ENCODE peak calls at places on chromosomes 11 and 22, in nine cellular contexts. D is K562, R is lung, Y is adrenal gland, E is cardiac fibroblast, X is heart left ventricle, K is SK-N-SH, F is body of pancreas, I is spleen. B is an unnamed sample.
A peak's percentile ranks its signal among the peaks of the same experiment; 100 is the strongest.

GRCh38 chr22:17828502-17829080 is 54.3 kb upstream of the BID start:
- DNase-seq in E (no peak), K (no peak), Y (no peak), R (no peak), I (no peak), F (no peak), X (peak; percentile 58), D (no peak), B (no peak)

GRCh38 chr11:60899021-60899936 is 7.1 kb downstream of the PRPF19 start:
- DNase-seq in X (no peak), Y (peak; percentile 40), F (peak; percentile 51), K (peak; percentile 69), D (peak; percentile 54), I (no peak), E (peak; percentile 82), R (no peak), B (peak; percentile 27)

GRCh38 chr11:7892059-7892699 is 38.9 kb downstream of the OR10A6 start:
- DNase-seq in X (no peak), F (no peak), D (no peak), K (no peak), Y (no peak), E (peak; percentile 85), R (no peak), I (no peak), B (no peak)

GRCh38 chr11:74154621-74155281 is 16.1 kb downstream of the C2CD3 start:
- DNase-seq in I (no peak), F (no peak), E (peak; percentile 33), D (no peak), R (no peak), K (no peak), Y (peak; percentile 46), X (peak; percentile 27), B (no peak)

GRCh38 chr11:94032725-94033124 is 11.6 kb downstream of the HEPHL1 start:
- DNase-seq in F (no peak), E (no peak), Y (no peak), X (no peak), K (no peak), R (peak; percentile 22), I (no peak), D (no peak), B (no peak)

GRCh38 chr22:47056361-47056760 is 293.9 kb downstream of the TBC1D22A start:
- DNase-seq in R (no peak), D (no peak), X (peak; percentile 1), Y (no peak), F (no peak), K (no peak), I (peak; percentile 38), E (no peak), B (no peak)

GRCh38 chr11:1845095-1845429 is 6.3 kb downstream of the TNNI2 start:
- DNase-seq in X (no peak), E (no peak), K (no peak), Y (no peak), I (no peak), R (no peak), D (no peak), F (no peak), B (no peak)

GRCh38 chr11:102470257-102470656 is 17.7 kb upstream of the TMEM123 start:
- DNase-seq in X (no peak), I (no peak), K (no peak), Y (no peak), D (no peak), F (no peak), E (no peak), R (no peak), B (no peak)

GRCh38 chr11:130220311-130221030 is 60.9 kb downstream of the ST14 start:
- DNase-seq in I (peak; percentile 65), R (peak; percentile 26), Y (no peak), K (no peak), E (no peak), F (no peak), X (no peak), D (no peak), B (no peak)

GRCh38 chr22:38868286-38868721 is 3.7 kb downstream of the CBX6 start:
- DNase-seq in Y (peak; percentile 18), D (no peak), E (no peak), K (no peak), R (no peak), I (no peak), X (no peak), F (no peak), B (no peak)

GRCh38 chr11:131859811-131860210 is 489.4 kb downstream of the NTM start:
- DNase-seq in K (no peak), D (no peak), X (no peak), R (no peak), Y (no peak), I (no peak), F (no peak), E (peak; percentile 71), B (no peak)

GRCh38 chr22:48920776-48921241 is 906.9 kb downstream of the BRD1 start:
- DNase-seq in Y (no peak), X (no peak), I (no peak), R (no peak), F (no peak), K (no peak), D (no peak), E (no peak), B (no peak)

GRCh38 chr11:1072116-1072820 is 2.4 kb upstream of the MUC2 start:
- DNase-seq in D (peak; percentile 39), K (no peak), I (peak; percentile 79), X (peak; percentile 52), F (no peak), E (peak; percentile 75), R (no peak), Y (no peak), B (peak; percentile 5)

GRCh38 chr11:18706330-18707243 is 8.0 kb downstream of the TMEM86A start:
- DNase-seq in F (peak; percentile 67), X (peak; percentile 76), K (peak; percentile 90), Y (peak; percentile 67), D (no peak), R (peak; percentile 63), I (peak; percentile 90), E (no peak), B (peak; percentile 81)

GRCh38 chr11:95231881-95232605 is 1.0 kb upstream of the SESN3 start:
- DNase-seq in D (no peak), X (peak; percentile 67), Y (peak; percentile 91), I (peak; percentile 95), R (peak; percentile 64), E (peak; percentile 36), K (peak; percentile 61), F (peak; percentile 79), B (peak; percentile 7)

GRCh38 chr11:58628446-58628845 is 6.0 kb downstream of the CNTF start:
- DNase-seq in F (peak; percentile 16), R (no peak), I (no peak), Y (peak; percentile 68), K (no peak), E (peak; percentile 55), D (no peak), X (peak; percentile 33), B (no peak)

GRCh38 chr11:3091081-3091845 is 34.0 kb upstream of the CARS1 start:
- DNase-seq in X (no peak), I (no peak), R (no peak), F (no peak), D (no peak), Y (no peak), K (no peak), E (no peak), B (no peak)

DNA sequence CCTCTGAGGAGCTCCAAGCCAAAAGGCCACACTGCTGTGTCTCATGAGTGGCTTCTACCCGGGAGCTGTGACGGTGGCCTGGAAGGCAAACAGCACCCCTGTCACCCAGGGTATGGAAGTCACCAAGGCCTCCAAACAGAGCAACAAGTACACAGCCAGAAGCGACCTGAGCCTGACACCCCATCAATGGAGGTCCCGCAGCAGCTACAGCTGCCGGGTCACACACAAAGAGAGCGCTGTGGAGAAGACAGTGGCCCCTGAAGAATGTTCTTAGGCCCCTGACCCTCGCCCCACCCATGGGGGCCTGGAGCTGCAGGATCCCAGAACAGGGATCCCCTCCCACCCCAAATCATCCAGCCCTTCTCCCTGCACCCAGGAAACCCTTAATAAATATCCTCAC is 4.9 kb downstream of the RFPL2 start:
- DNase-seq in E (no peak), F (no peak), X (no peak), I (no peak), K (no peak), Y (no peak), D (no peak), R (no peak), B (no peak)
- H3K4me3 ChIP-seq in E (no peak overlapping the region), F (no peak overlapping the region), X (no peak overlapping the region), I (no peak overlapping the region), K (no peak overlapping the region), Y (no peak overlapping the region), D (no peak overlapping the region), R (no peak overlapping the region), B (no peak overlapping the region)

DNA sequence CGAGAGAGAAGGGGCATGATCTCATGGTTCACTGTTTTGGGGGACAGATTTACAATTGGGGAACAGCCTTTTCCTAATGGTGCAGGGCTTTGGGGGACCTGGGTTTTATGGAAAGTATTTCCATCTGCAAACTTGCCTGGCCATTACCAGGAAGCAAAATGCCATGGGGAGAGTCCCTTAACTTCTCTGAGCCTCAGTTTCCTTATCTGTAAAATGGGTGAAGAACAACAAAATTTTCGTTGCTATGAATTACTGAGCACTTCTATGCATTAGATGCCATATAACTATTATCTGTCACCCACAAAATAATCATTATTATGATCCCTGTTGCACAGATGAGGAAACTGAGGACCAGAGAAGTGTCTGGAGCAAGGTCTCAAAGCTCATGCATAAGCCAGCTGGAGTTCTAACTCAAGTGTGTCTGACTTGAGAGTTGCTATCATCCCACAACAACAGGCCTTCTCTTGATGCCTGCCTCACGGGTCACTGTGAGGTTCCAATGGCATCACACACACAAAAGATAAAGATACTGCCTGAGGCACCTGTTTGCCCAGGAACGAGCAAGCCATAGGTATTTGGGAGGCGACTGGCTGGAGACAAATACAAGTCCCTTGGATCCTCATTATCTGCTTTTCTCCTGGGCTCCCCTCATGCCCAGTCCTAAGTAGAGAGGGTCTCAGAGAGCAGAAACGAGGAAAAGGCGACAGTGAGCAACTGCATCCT is 15.8 kb downstream of the TPST2 start:
- DNase-seq in Y (no peak), I (peak; percentile 20), R (no peak), X (no peak), E (no peak), K (no peak), D (no peak), F (no peak), B (no peak)
- TF ChIP-seq CTCF in Y (no peak), I (no peak), R (no peak), X (no peak), E (no peak), K (no peak), D (no peak), F (no peak), B (no peak)

GRCh38 chr22:36362077-36362476 is 25.7 kb downstream of the MYH9 start:
- DNase-seq in K (no peak), D (no peak), E (no peak), R (no peak), Y (no peak), I (no peak), F (no peak), X (no peak), B (no peak)
- H3K4me3 ChIP-seq in K (no peak overlapping the region), D (no peak overlapping the region), E (no peak overlapping the region), R (no peak overlapping the region), Y (no peak overlapping the region), I (no peak overlapping the region), F (no peak overlapping the region), X (no peak overlapping the region), B (no peak overlapping the region)

DNA sequence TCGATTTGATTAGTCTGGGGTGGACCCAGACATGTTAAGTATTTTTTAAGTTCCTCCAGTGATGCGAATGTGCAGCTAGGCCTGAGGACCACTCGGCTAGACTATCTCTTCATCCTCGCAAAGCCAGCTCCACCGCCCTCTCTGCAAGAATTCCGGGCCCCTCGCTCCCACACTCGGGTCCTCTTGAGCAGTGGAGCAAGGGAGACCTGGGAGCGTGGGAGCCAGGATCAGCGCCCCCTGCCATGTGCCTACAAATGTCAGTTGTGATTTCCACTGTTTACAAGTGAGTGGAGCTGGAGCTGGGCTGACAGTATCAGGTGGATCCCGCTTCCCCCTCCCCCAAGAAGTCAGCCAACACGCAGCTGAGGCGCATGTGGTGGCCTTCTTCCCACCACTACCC is 6.7 kb downstream of the B3GNT6 start:
- DNase-seq in D (no peak), X (no peak), F (no peak), I (no peak), Y (no peak), K (peak; percentile 25), E (no peak), R (no peak), B (no peak)
- TF ChIP-seq CTCF in D (no peak), X (no peak), F (no peak), I (no peak), Y (no peak), K (no peak), E (no peak), R (no peak), B (no peak)

B was measured in WERI-Rb-1.